ENCODE peak calls at places on chromosomes 1 and 21, in four cellular contexts. Y is H1; O is natural killer cell treated with Interleukin-12 subunit alpha and Interleukin-12 subunit beta and Interleukin-15 and Interleukin-18, amount 100 ng/mL, for 72 hours; J is hypothalamus. F is an unnamed sample.

GRCh38 chr1:11740258-11741192 is 4.6 kb downstream of the AGTRAP start:
- DNase-seq in J (no peak), O (peak), Y (no peak), F (no peak)

GRCh38 chr1:188432427-188432826 is 1603.7 kb downstream of the PLA2G4A start:
- DNase-seq in O (no peak), J (no peak), Y (no peak), F (no peak)

GRCh38 chr1:203661572-203661971 is 34.9 kb downstream of the ATP2B4 start:
- DNase-seq in J (no peak), Y (no peak), O (no peak), F (no peak)

GRCh38 chr1:4939266-4939665 is 284.9 kb downstream of the AJAP1 start:
- DNase-seq in Y (no peak), J (no peak), O (no peak), F (no peak)

GRCh38 chr21:31557956-31558838 is 101.3 kb upstream of the SOD1 start:
- DNase-seq in Y (no peak), J (no peak), O (no peak), F (no peak)

GRCh38 chr1:11543796-11544195 is 64.8 kb downstream of the DISP3 start:
- DNase-seq in J (no peak), Y (no peak), O (no peak), F (no peak)

GRCh38 chr1:25854554-25854953 is 4.7 kb downstream of the AUNIP start:
- DNase-seq in J (no peak), O (no peak), Y (no peak), F (no peak)

GRCh38 chr21:26846036-26846931 is 1.1 kb upstream of the ADAMTS1 start:
- DNase-seq in O (peak), J (peak), Y (no peak), F (no peak)

GRCh38 chr1:44377925-44378784 is 23.1 kb upstream of the ERI3 start:
- DNase-seq in Y (no peak), J (no peak), O (peak), F (peak)

F was measured in iPS DF 19.7.